ENCODE peak calls at places on chromosome 10, in four cellular contexts. I is sigmoid colon, K is IMR-90, G is esophagus squamous epithelium. F is an unnamed sample.

GRCh38 chr10:21171936-21172773 is 275.0 kb upstream of the NEBL start:
- DNase-seq in G (no peak), K (no peak), I (no peak), F (no peak)

GRCh38 chr10:6838118-6838517 is 258.0 kb upstream of the PRKCQ start:
- DNase-seq in I (no peak), K (no peak), G (no peak), F (no peak)

GRCh38 chr10:98510412-98510995 is 63.8 kb upstream of the HPS1 start:
- DNase-seq in I (no peak), K (no peak), G (no peak), F (no peak)

GRCh38 chr10:30493609-30494530 is 59.9 kb downstream of the MAP3K8 start:
- DNase-seq in G (no peak), K (peak; percentile 66), I (peak; percentile 80), F (peak; percentile 92)

GRCh38 chr10:112183329-112184051 is at the start of gene GPAM:
- DNase-seq in G (peak; percentile 60), K (peak; percentile 85), I (peak; percentile 96), F (peak; percentile 91)

GRCh38 chr10:78470267-78471103 is 436.8 kb downstream of the RPS24 start:
- DNase-seq in I (no peak), K (peak; percentile 18), G (no peak), F (peak; percentile 37)

GRCh38 chr10:21519981-21520436 is 5.5 kb downstream of the SKIDA1 start:
- DNase-seq in K (peak; percentile 84), I (no peak), G (no peak), F (no peak)

GRCh38 chr10:77890097-77890496 is 36.5 kb downstream of the DLG5 start:
- DNase-seq in I (no peak), K (no peak), G (no peak), F (no peak)

GRCh38 chr10:75191821-75192568 is 18.6 kb upstream of the VDAC2 start:
- DNase-seq in K (peak; percentile 97), I (peak; percentile 83), G (no peak), F (peak; percentile 83)

GRCh38 chr10:128781636-128782035 is 655.4 kb upstream of the MKI67 start:
- DNase-seq in K (no peak), G (no peak), I (no peak), F (no peak)

GRCh38 chr10:46515402-46516192 is 40.9 kb downstream of the GPRIN2 start:
- DNase-seq in I (no peak), G (no peak), K (no peak), F (no peak)

GRCh38 chr10:30435068-30435422 is 1.1 kb downstream of the MAP3K8 start:
- DNase-seq in I (peak; percentile 82), K (peak; percentile 52), G (no peak), F (peak; percentile 89)

GRCh38 chr10:3178070-3178469 is 5.5 kb upstream of the PITRM1 start:
- DNase-seq in K (no peak), I (no peak), G (no peak), F (no peak)

GRCh38 chr10:972763-973162 is 15.5 kb upstream of the GTPBP4 start:
- DNase-seq in I (no peak), K (no peak), G (no peak), F (peak; percentile 25)

GRCh38 chr10:14820775-14821154 is 17.1 kb downstream of the CDNF start:
- DNase-seq in G (no peak), I (no peak), K (no peak), F (no peak)

GRCh38 chr10:128865398-128865797 is 601.6 kb upstream of the MGMT start:
- DNase-seq in I (no peak), K (no peak), G (no peak), F (peak; percentile 6)

GRCh38 chr10:97546441-97547340 is 25.9 kb upstream of the ANKRD2 start:
- DNase-seq in G (no peak), K (no peak), I (no peak), F (no peak)

GRCh38 chr10:88791924-88792323 is 10.6 kb upstream of the LIPM start:
- DNase-seq in G (no peak), I (no peak), K (peak; percentile 8), F (no peak)

GRCh38 chr10:132170561-132171361 is 16.0 kb upstream of the DPYSL4 start:
- DNase-seq in G (no peak), K (no peak), I (no peak), F (no peak)

GRCh38 chr10:93074597-93075368 is 1.1 kb downstream of the CYP26A1 start:
- DNase-seq in G (no peak), K (no peak), I (no peak), F (no peak)

GRCh38 chr10:73486601-73487000 is 9.2 kb downstream of the PPP3CB start:
- DNase-seq in I (no peak), K (no peak), G (no peak), F (no peak)
- TF ChIP-seq CTCF in I (no peak), K (no peak), G (no peak), F (no peak)

GRCh38 chr10:60336901-60337630 is 52.6 kb downstream of the ANK3 start:
- DNase-seq in I (no peak), K (no peak), G (no peak), F (no peak)
- H3K4me3 ChIP-seq in I (no peak overlapping the region), K (no peak overlapping the region), G (no peak overlapping the region), F (no peak overlapping the region)

GRCh38 chr10:45513586-45513985 is 139.6 kb downstream of the ALOX5 start:
- DNase-seq in I (no peak), K (no peak), G (no peak), F (no peak)
- TF ChIP-seq POLR2A in I (no peak), K (no peak), G (no peak), F (no peak)

GRCh38 chr10:114822771-114823463 is 1.3 kb downstream of the FHIP2A start:
- DNase-seq in G (no peak), I (no peak), K (peak; percentile 74), F (no peak)

GRCh38 chr10:114819313-114819712 is 2.3 kb upstream of the FHIP2A start:
- DNase-seq in G (no peak), K (no peak), I (no peak), F (no peak)

GRCh38 chr10:114824396-114824795 is 2.8 kb downstream of the FHIP2A start:
- DNase-seq in G (no peak), I (no peak), K (peak; percentile 21), F (no peak)

GRCh38 chr10:114821293-114821914 is at the start of gene FHIP2A:
- DNase-seq in K (peak; percentile 66), I (peak; percentile 82), G (peak; percentile 6), F (peak; percentile 95)

GRCh38 chr10:114821915-114822770 is 563 bp downstream of the FHIP2A start:
- DNase-seq in I (peak; percentile 72), G (no peak), K (peak; percentile 14), F (peak; percentile 90)
- TF ChIP-seq CTCF in I (peak; percentile 20), G (no peak), K (no peak), F (no peak)

GRCh38 chr10:122421054-122421625 is 33.3 kb upstream of the ARMS2 start:
- DNase-seq in K (no peak), G (no peak), I (no peak), F (no peak)

GRCh38 chr10:122420624-122421007 is 33.8 kb upstream of the ARMS2 start:
- DNase-seq in I (no peak), G (no peak), K (no peak), F (no peak)

GRCh38 chr10:122419016-122419415 is 35.4 kb upstream of the ARMS2 start:
- DNase-seq in G (no peak), K (no peak), I (no peak), F (no peak)

GRCh38 chr10:122421747-122422146 is 32.7 kb upstream of the ARMS2 start:
- DNase-seq in K (no peak), I (no peak), G (no peak), F (no peak)

DNA sequence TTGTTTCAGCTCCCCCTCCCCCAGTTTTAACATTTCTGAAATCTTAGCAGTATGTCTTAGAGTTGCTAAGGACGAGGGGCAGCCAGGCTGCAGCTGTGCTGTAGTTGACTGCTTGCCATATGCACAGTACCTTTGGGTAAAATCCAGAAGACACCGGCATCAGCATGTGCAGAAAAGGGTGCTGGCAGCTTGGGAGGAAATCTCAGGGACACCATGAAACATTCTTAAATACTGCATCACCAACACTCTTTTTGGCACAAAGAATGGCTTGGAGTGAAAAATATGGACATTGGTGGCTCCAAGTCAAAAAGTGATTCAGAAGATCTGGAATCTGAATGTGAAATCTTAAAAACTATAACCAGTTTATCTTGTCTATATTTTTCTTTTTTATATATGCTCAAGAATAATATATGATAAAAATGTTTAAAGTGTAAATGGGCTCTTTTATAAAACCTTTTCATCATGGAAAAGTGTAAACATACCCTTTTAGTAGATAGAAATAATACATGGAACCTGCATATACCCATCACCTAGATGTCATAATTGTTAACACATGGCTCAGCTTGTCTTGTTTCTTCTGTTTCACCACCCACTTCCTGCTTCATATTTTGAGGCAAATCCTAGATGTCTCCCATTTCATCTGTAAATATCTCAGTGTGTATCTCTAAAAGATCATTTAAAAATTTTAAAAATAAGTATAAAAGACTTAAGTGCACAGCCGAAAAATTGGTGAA is 34.4 kb upstream of the ARMS2 start:
- DNase-seq in G (no peak), I (peak; percentile 63), K (peak; percentile 85), F (no peak)
- H3K4me3 ChIP-seq in G (no peak overlapping the region), I (no peak overlapping the region), K (no peak overlapping the region), F (no peak overlapping the region)

GRCh38 chr10:53955091-53955490 is 845.9 kb downstream of the PCDH15 start:
- DNase-seq in G (no peak), K (no peak), I (no peak), F (no peak)
- TF ChIP-seq POLR2A in G (no peak), K (no peak), I (no peak), F (no peak)

DNA sequence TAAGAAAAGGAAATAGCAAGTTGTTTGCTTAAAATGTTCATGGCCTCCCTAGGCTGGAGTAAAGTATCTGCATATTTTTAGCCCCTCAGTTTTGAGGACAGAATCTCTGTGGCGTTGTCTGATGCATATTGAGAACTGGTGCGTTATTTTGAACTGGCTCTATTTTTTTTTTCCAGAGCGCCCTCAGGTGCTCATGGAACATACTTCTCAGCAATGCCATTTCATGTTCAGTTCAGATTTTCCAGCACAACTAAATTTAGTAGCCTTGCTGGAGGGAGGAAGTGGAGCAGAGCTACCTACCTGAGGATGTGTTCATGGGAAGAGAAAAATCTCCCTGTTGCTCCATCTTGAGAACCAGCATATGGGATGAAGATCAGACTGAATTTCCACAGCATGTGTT is 870.5 kb downstream of the LRMDA start:
- DNase-seq in G (no peak), K (no peak), I (no peak), F (no peak)
- TF ChIP-seq CTCF in G (no peak), K (no peak), I (no peak), F (no peak)

DNA sequence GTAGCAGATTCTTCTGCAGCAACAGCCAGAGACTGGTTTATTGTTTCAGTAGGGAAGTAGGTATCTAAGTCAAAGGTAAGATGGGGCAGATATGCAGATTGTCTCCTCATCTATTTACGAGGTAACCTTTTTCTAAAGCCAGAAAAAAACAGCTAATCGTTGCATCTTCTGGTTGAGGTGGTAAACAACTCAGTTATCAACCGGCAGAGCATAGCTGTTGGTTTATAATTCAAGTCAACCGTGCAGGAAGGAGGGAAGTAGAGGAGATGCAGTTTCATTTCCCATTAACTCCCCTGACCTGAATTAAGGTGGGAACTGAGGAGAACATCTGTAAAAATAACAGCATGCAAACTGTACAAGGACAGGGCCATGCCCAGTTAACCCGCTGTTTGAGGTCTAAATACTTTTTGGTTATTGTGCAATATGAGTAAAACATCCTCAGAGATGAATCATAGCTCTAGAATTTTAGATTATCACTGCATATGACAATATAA is 156.5 kb upstream of the ITGB1 start:
- DNase-seq in K (peak; percentile 67), G (no peak), I (no peak), F (no peak)
- H3K4me3 ChIP-seq in K (no peak overlapping the region), G (no peak overlapping the region), I (no peak overlapping the region), F (no peak overlapping the region)

GRCh38 chr10:119270893-119271361 is 63.6 kb downstream of the GRK5 start:
- DNase-seq in K (peak; percentile 51), G (peak; percentile 28), I (no peak), F (no peak)
- TF ChIP-seq POLR2A in K (peak; percentile 14), G (no peak), I (no peak), F (no peak)

F was measured in lower leg skin.